ENCODE peak calls at places on chromosomes 13 and 19, in six cellular contexts. U is ELR; G is nucleus accumbens; F is GM23338; Q is Daoy; S is stimulated activated CD8-positive, alpha-beta memory T cell treated with anti-CD3 and anti-CD28 coated beads, Interleukin-2, amount 100 ng/mL, for 1 hour. Y is an unnamed sample.

GRCh38 chr13:92143766-92144165 is 745.3 kb downstream of the GPC5 start:
- DNase-seq in U (no peak), G (no peak), F (no peak), Q (no peak), S (no peak), Y (no peak)

GRCh38 chr13:109385161-109385560 is 401.2 kb downstream of the IRS2 start:
- DNase-seq in U (peak; percentile 74), G (no peak), F (no peak), Q (peak; percentile 38), S (no peak), Y (no peak)

GRCh38 chr13:109344552-109345157 is 441.7 kb downstream of the IRS2 start:
- DNase-seq in U (peak; percentile 92), G (no peak), F (no peak), Q (peak; percentile 36), S (no peak), Y (no peak)

GRCh38 chr13:108283110-108283509 is 13.6 kb downstream of the TNFSF13B start:
- DNase-seq in U (no peak), G (no peak), F (no peak), Q (no peak), S (no peak), Y (no peak)

GRCh38 chr19:8209111-8209964 is at the start of gene CERS4:
- DNase-seq in U (peak; percentile 24), G (peak; percentile 90), F (peak; percentile 95), Q (peak; percentile 76), S (peak; percentile 54), Y (peak; percentile 71)

GRCh38 chr19:7637374-7638256 is 705 bp downstream of the STXBP2 start:
- DNase-seq in U (no peak), G (no peak), F (no peak), Q (peak; percentile 53), S (no peak), Y (no peak)

GRCh38 chr13:31369213-31369612 is 169.4 kb downstream of the B3GLCT start:
- DNase-seq in U (no peak), G (no peak), F (no peak), Q (no peak), S (no peak), Y (no peak)

GRCh38 chr19:47661161-47661560 is 52.1 kb upstream of the EHD2 start:
- DNase-seq in U (no peak), G (no peak), F (no peak), Q (no peak), S (no peak), Y (no peak)

GRCh38 chr19:13796301-13797057 is 1.2 kb downstream of the ZSWIM4 start:
- DNase-seq in U (peak; percentile 99), G (no peak), F (peak; percentile 79), Q (peak; percentile 98), S (no peak), Y (no peak)

GRCh38 chr13:75486654-75487053 is 4.7 kb upstream of the TBC1D4 start:
- DNase-seq in U (no peak), G (no peak), F (no peak), Q (no peak), S (no peak), Y (no peak)

GRCh38 chr13:42777476-42777875 is 3.9 kb upstream of the FAM216B start:
- DNase-seq in U (peak; percentile 19), G (no peak), F (no peak), Q (no peak), S (no peak), Y (no peak)

GRCh38 chr13:66689628-66690027 is 540.5 kb downstream of the PCDH9 start:
- DNase-seq in U (peak; percentile 43), G (peak; percentile 9), F (peak; percentile 9), Q (no peak), S (no peak), Y (no peak)

GRCh38 chr19:55495646-55496349 is 7.6 kb downstream of the SSC5D start:
- DNase-seq in U (peak; percentile 40), G (no peak), F (no peak), Q (no peak), S (no peak), Y (no peak)

GRCh38 chr13:50701469-50701868 is 142.0 kb downstream of the DLEU7 start:
- DNase-seq in U (no peak), G (no peak), F (no peak), Q (no peak), S (no peak), Y (no peak)

GRCh38 chr13:74306496-74306895 is 172.3 kb upstream of the KLF12 start:
- DNase-seq in U (no peak), G (no peak), F (peak; percentile 56), Q (no peak), S (no peak), Y (no peak)